ENCODE peak calls at places on chromosome 17, in four cellular contexts. X, K, V and Q are unnamed samples.

GRCh38 chr17:78903101-78903779 is at the start of gene CEP295NL:
- DNase-seq in X (no peak), K (no peak), V (no peak), Q (peak)

GRCh38 chr17:60613325-60613724 is 13.3 kb downstream of the PPM1D start:
- DNase-seq in X (no peak), K (no peak), V (no peak), Q (no peak)

GRCh38 chr17:77366558-77367245 is 225.9 kb downstream of the SEC14L1 start:
- DNase-seq in X (no peak), K (no peak), V (peak), Q (peak)

GRCh38 chr17:31926100-31926729 is 10.6 kb upstream of the SUZ12 start:
- DNase-seq in X (no peak), K (no peak), V (no peak), Q (no peak)

GRCh38 chr17:42519546-42520444 is 16.2 kb upstream of the NAGLU start:
- DNase-seq in X (peak), K (peak), V (peak), Q (peak)

GRCh38 chr17:47894498-47895253 is 1.4 kb upstream of the SP2 start:
- DNase-seq in X (no peak), K (no peak), V (no peak), Q (no peak)

GRCh38 chr17:21288581-21289017 is 4.1 kb downstream of the MAP2K3 start:
- DNase-seq in X (peak), K (no peak), V (no peak), Q (no peak)

GRCh38 chr17:2755941-2756724 is 6.7 kb upstream of the CCDC92B start:
- DNase-seq in X (no peak), K (no peak), V (no peak), Q (no peak)

GRCh38 chr17:55903028-55903690 is 152.3 kb downstream of the PCTP start:
- DNase-seq in X (no peak), K (no peak), V (no peak), Q (no peak)

GRCh38 chr17:30958187-30958586 is 12.7 kb upstream of the RNF135 start:
- DNase-seq in X (no peak), K (no peak), V (peak), Q (peak)

GRCh38 chr17:489758-490329 is 137.2 kb upstream of the RPH3AL start:
- DNase-seq in X (peak), K (peak), V (no peak), Q (peak)

GRCh38 chr17:61551255-61551742 is 39.7 kb downstream of the NACA2 start:
- DNase-seq in X (no peak), K (no peak), V (no peak), Q (no peak)

GRCh38 chr17:6244253-6244652 is 174.1 kb downstream of the WSCD1 start:
- DNase-seq in X (no peak), K (no peak), V (no peak), Q (no peak)

GRCh38 chr17:50537721-50538548 is 5.4 kb downstream of the EPN3 start:
- DNase-seq in X (no peak), K (no peak), V (no peak), Q (no peak)

GRCh38 chr17:44307387-44308186 is 814 bp upstream of the RUNDC3A start:
- DNase-seq in X (no peak), K (no peak), V (no peak), Q (no peak)

GRCh38 chr17:18356624-18357023 is 6.7 kb downstream of the SHMT1 start:
- DNase-seq in X (peak), K (no peak), V (no peak), Q (no peak)

GRCh38 chr17:42090964-42091790 is 7.1 kb downstream of the ZNF385C start:
- DNase-seq in X (no peak), K (no peak), V (no peak), Q (no peak)

GRCh38 chr17:71423871-71424546 is 696.8 kb upstream of the SOX9 start:
- DNase-seq in X (no peak), K (no peak), V (no peak), Q (no peak)

GRCh38 chr17:61323696-61324539 is 75.7 kb upstream of the TBX2 start:
- DNase-seq in X (no peak), K (no peak), V (no peak), Q (no peak)

GRCh38 chr17:58528443-58528842 is 14.0 kb upstream of the MTMR4 start:
- DNase-seq in X (no peak), K (no peak), V (no peak), Q (no peak)
- H3K4me3 ChIP-seq in X (no peak), K (no peak), V (no peak), Q (peak)

DNA sequence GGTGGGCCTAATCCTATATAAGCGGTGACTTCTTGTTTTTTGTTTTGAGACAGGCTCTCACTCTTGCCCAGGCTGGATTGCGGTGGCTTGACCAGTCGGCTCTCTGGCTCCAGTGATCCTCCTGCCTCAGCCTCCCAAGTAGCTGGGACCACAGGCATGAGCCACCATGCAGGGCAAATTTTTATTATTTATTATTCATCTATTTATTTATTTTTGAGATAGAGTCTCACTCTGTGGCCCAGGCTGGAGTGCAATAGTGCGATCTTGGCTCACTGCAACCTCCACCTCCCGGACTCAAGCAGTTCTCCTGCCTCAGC is 4.7 kb upstream of the RNF213 start:
- DNase-seq in X (no peak), K (no peak), V (no peak), Q (no peak)
- H3K27ac ChIP-seq in X (no peak), K (no peak), V (peak), Q (no peak)

GRCh38 chr17:74759941-74760340 is 11.5 kb downstream of the NHERF1 start:
- DNase-seq in X (no peak), K (no peak), V (no peak), Q (no peak)
- H3K4me3 ChIP-seq in X (no peak), K (no peak), V (no peak), Q (no peak)

GRCh38 chr17:14873540-14873939 is 391.6 kb downstream of the PMP22 start:
- DNase-seq in X (no peak), K (no peak), V (no peak), Q (no peak)
- H3K27ac ChIP-seq in X (no peak), K (no peak), V (no peak), Q (no peak)

DNA sequence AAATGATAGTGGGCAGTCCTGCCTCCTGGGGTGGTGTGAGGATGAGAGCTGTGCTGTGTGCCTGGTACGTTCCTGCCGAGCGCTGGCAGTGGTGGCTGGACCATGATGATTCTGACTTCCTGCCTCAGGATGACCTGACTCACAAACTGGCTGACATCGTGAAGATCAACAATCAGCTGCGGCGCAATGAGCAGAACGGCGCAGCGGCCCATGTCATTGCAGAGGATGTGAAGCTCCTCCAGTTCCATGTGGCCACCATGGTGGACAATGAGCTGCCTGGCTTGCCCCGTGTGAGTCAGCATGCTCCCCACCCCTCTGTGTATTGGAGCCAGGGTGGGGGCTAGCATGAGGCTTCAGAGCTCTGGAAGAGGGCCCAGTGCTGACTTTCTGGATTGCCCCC is 13.1 kb downstream of the POLR2A start:
- DNase-seq in X (peak), K (no peak), V (peak), Q (no peak)
- H3K4me3 ChIP-seq in X (no peak), K (no peak), V (no peak), Q (no peak)

GRCh38 chr17:8921147-8921546 is 44.4 kb downstream of the PIK3R5 start:
- DNase-seq in X (no peak), K (no peak), V (no peak), Q (no peak)

GRCh38 chr17:8923762-8924161 is 41.7 kb downstream of the PIK3R5 start:
- DNase-seq in X (no peak), K (no peak), V (no peak), Q (no peak)

GRCh38 chr17:8922923-8923322 is 42.6 kb downstream of the PIK3R5 start:
- DNase-seq in X (no peak), K (no peak), V (no peak), Q (no peak)

GRCh38 chr17:8924595-8924994 is 40.9 kb downstream of the PIK3R5 start:
- DNase-seq in X (no peak), K (no peak), V (no peak), Q (no peak)

GRCh38 chr17:8922451-8922850 is 43.1 kb downstream of the PIK3R5 start:
- DNase-seq in X (no peak), K (no peak), V (no peak), Q (no peak)
- H3K27ac ChIP-seq in X (peak), K (no peak), V (no peak), Q (no peak)

GRCh38 chr17:8248751-8249607 is at the start of gene PFAS:
- DNase-seq in X (peak), K (peak), V (peak), Q (peak)
- H3K4me3 ChIP-seq in X (peak), K (peak), V (peak), Q (peak)

DNA sequence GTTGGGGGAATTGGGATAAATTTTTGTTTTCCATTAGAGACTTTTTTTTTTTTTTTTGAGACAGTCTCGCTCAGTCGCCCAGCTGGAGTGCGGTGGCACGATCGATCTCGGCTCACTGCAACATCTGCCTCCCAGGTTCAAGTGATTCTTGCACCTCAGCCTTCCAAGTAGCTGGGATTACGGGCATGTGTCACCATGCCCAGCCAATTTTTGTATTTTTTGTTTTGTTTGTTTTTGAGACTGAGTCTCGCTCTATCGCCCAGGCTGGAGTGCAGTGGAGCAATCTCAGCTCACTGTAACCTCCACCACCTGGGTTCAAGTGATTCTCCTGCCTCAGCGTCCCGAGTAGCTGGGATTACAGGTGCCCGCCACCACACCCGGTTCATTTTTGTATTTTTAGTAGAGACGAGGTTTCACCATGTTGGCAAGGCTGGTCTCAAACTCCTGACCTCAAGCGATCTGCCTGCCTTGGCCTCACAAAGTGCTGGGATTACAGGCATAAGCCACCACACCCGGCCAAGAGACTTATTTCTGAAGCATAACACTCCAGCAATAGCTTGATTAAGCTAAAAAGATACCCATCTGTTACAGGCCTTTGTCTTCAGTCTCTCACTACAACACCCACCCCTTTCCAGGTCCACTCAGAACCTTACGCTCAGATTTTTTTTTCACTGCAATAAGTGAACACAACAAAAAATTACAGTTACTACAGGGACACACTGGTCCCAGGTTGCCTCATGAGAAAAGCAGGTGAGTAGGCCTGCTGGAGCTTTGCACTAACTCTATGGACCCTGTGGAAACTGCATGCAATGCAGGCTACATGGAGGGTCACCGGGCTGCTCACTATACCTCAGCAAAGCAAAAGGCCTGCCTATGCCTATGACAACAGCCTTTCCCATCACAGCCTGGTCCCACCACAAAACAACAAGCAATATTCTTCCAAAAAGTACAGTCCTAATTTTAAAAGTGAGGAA is 34.6 kb downstream of the KANSL1 start:
- DNase-seq in X (no peak), K (no peak), V (no peak), Q (no peak)
- H3K27ac ChIP-seq in X (peak), K (no peak), V (no peak), Q (peak)

GRCh38 chr17:40497704-40498103 is 3.7 kb downstream of the TNS4 start:
- DNase-seq in X (no peak), K (no peak), V (no peak), Q (no peak)
- H3K4me3 ChIP-seq in X (no peak), K (no peak), V (no peak), Q (no peak)

GRCh38 chr17:63399856-63400255 is 46.2 kb downstream of the CYB561 start:
- DNase-seq in X (peak), K (peak), V (peak), Q (peak)
- H3K27ac ChIP-seq in X (peak), K (no peak), V (no peak), Q (no peak)